ENCODE peak calls at places on chromosomes 3 and 15, in four cellular contexts. One of them, this sample, is unnamed.

GRCh38 chr3:86793786-86794185 is 197.2 kb downstream of the VGLL3 start:
- DNase-seq in K562: no peak
- DNase-seq in H1: no peak
- DNase-seq in HepG2: peak
- DNase-seq in this sample: no peak

GRCh38 chr15:28101983-28102441 is 2.9 kb upstream of the OCA2 start:
- DNase-seq in H1: no peak
- DNase-seq in HepG2: no peak
- DNase-seq in K562: no peak
- DNase-seq in this sample: no peak

GRCh38 chr3:69012836-69013255 is 638 bp downstream of the EOGT start:
- DNase-seq in HepG2: peak
- DNase-seq in H1: peak
- DNase-seq in K562: peak
- DNase-seq in this sample: peak

GRCh38 chr3:185688808-185689207 is 102.7 kb downstream of the SENP2 start:
- DNase-seq in K562: peak
- DNase-seq in HepG2: peak
- DNase-seq in H1: no peak
- DNase-seq in this sample: peak

GRCh38 chr3:72021531-72021930 is 236.6 kb upstream of the PROK2 start:
- DNase-seq in HepG2: no peak
- DNase-seq in K562: no peak
- DNase-seq in H1: no peak
- DNase-seq in this sample: no peak

GRCh38 chr3:15623535-15624450 is 22.2 kb downstream of the BTD start:
- DNase-seq in H1: no peak
- DNase-seq in K562: no peak
- DNase-seq in HepG2: no peak
- DNase-seq in this sample: no peak

GRCh38 chr3:31106204-31106603 is 211.7 kb upstream of the GADL1 start:
- DNase-seq in H1: no peak
- DNase-seq in K562: no peak
- DNase-seq in HepG2: peak
- DNase-seq in this sample: no peak

GRCh38 chr3:167241048-167241845 is 138.8 kb downstream of the ZBBX start:
- DNase-seq in H1: no peak
- DNase-seq in K562: no peak
- DNase-seq in HepG2: no peak
- DNase-seq in this sample: no peak

GRCh38 chr3:83740504-83740903 is 1218.3 kb upstream of the CADM2 start:
- DNase-seq in K562: no peak
- DNase-seq in HepG2: no peak
- DNase-seq in H1: no peak
- DNase-seq in this sample: no peak

GRCh38 chr3:6928064-6928463 is 67.1 kb downstream of the GRM7 start:
- DNase-seq in H1: no peak
- DNase-seq in K562: no peak
- DNase-seq in HepG2: no peak
- DNase-seq in this sample: no peak

GRCh38 chr3:126135398-126136076 is 44.8 kb downstream of the ALDH1L1 start:
- DNase-seq in H1: peak
- DNase-seq in K562: no peak
- DNase-seq in HepG2: no peak
- DNase-seq in this sample: no peak

GRCh38 chr15:74311734-74312444 is 55.6 kb downstream of the CYP11A1 start:
- DNase-seq in HepG2: peak
- DNase-seq in H1: no peak
- DNase-seq in K562: peak
- DNase-seq in this sample: peak

GRCh38 chr3:128260275-128260674 is 107.0 kb downstream of the EEFSEC start:
- DNase-seq in HepG2: no peak
- DNase-seq in K562: no peak
- DNase-seq in H1: no peak
- DNase-seq in this sample: no peak

GRCh38 chr3:171334465-171334811 is 125.8 kb downstream of the TNIK start:
- DNase-seq in HepG2: no peak
- DNase-seq in H1: no peak
- DNase-seq in K562: no peak
- DNase-seq in this sample: peak

GRCh38 chr3:184635126-184635525 is 73.5 kb downstream of the EPHB3 start:
- DNase-seq in H1: no peak
- DNase-seq in K562: no peak
- DNase-seq in HepG2: no peak
- DNase-seq in this sample: no peak

GRCh38 chr3:23648965-23649328 is 156.8 kb upstream of the UBE2E1 start:
- DNase-seq in HepG2: no peak
- DNase-seq in H1: no peak
- DNase-seq in K562: no peak
- DNase-seq in this sample: peak

GRCh38 chr15:61137139-61137792 is 91.8 kb downstream of the RORA start:
- DNase-seq in K562: no peak
- DNase-seq in HepG2: no peak
- DNase-seq in H1: no peak
- DNase-seq in this sample: no peak

GRCh38 chr15:84740691-84741090 is 7.7 kb upstream of the ZNF592 start:
- DNase-seq in HepG2: no peak
- DNase-seq in H1: no peak
- DNase-seq in K562: no peak
- DNase-seq in this sample: no peak

GRCh38 chr3:89107461-89108035 is at the start of gene EPHA3:
- DNase-seq in HepG2: peak
- DNase-seq in H1: peak
- DNase-seq in K562: peak
- DNase-seq in this sample: no peak

GRCh38 chr15:98103570-98103969 is 143.1 kb downstream of the ARRDC4 start:
- DNase-seq in HepG2: no peak
- DNase-seq in H1: no peak
- DNase-seq in K562: no peak
- DNase-seq in this sample: no peak

GRCh38 chr15:32818758-32819405 is 101.1 kb downstream of the GREM1 start:
- DNase-seq in HepG2: no peak
- DNase-seq in K562: no peak
- DNase-seq in H1: no peak
- DNase-seq in this sample: no peak

GRCh38 chr3:156036258-156037053 is 83.9 kb upstream of the KCNAB1 start:
- DNase-seq in H1: no peak
- DNase-seq in HepG2: no peak
- DNase-seq in K562: no peak
- DNase-seq in this sample: no peak

GRCh38 chr15:66706225-66706732 is 4.2 kb downstream of the SMAD6 start:
- DNase-seq in K562: peak
- DNase-seq in HepG2: no peak
- DNase-seq in H1: no peak
- DNase-seq in this sample: peak

DNA sequence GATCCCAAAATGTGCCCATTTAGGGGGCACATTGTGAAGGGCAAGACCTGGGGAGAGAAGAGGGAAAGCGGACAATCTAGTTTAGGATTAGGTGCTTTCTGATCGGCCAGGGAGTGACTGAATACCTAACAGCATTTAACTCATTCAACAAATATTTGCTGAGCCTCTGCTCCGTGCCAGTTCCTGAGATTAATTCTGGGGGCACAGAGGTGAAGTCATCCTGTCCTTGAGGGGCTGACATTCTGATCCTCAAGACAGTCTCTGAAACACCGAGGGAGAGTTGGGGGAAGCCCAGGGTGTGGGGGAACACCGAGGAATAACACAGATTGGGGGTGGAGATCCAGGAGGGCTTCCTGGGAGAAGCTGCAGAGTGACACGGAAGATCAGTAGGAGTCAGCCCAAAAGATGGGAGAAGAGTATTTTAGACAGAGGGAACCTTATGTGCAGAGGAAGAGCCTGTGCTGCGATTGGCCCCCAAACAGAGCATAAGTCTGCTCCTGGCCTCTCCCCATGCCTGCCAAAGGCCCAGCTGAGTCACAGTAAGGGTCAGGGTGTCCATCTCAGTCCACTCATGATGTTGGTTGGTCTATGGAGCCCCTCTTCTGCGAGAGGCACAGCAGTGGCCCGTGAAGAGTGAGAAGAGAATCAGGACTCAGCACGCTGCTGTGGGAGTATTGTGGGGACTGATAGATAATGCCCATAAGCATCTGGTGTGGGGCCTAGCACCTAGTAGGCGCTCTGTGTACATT is 60.2 kb downstream of the AMOTL2 start:
- DNase-seq in K562: no peak
- DNase-seq in H1: peak
- DNase-seq in HepG2: peak
- DNase-seq in this sample: peak
- H3K4me2 ChIP-seq in K562: no peak
- H3K4me2 ChIP-seq in H1: peak
- H3K4me2 ChIP-seq in HepG2: peak
- H3K4me2 ChIP-seq in this sample: peak

DNA sequence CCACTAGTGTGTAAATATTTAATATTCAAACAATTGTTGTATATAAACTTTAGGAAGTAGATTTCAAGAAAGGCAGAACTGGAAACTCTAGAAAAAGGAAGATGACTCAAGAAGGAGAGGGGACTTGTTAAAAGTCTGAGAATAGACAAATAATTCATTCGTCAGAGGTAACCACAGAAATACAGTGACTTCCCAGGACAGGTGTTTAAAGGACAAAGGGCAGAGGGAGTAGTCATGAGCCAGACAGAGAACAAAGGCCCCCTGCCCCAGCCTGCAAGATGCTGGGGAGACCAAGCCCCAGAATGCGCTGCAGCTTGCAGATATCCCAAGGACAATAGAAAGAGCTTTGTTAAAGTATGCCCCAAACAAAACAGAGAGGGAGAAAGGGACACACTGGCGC is 130.4 kb downstream of the UACA start:
- DNase-seq in K562: no peak
- DNase-seq in HepG2: no peak
- DNase-seq in H1: no peak
- DNase-seq in this sample: no peak
- TF ChIP-seq JUN in K562: no peak
- TF ChIP-seq JUN in HepG2: no peak
- TF ChIP-seq JUN in H1: no peak
- TF ChIP-seq JUN in this sample: no peak

GRCh38 chr3:140941090-140941433 is 574 bp upstream of the SLC25A36 start:
- DNase-seq in K562: no peak
- DNase-seq in H1: no peak
- DNase-seq in HepG2: no peak
- DNase-seq in this sample: no peak

GRCh38 chr3:140943781-140944547 is 2.3 kb downstream of the SLC25A36 start:
- DNase-seq in H1: no peak
- DNase-seq in HepG2: no peak
- DNase-seq in K562: no peak
- DNase-seq in this sample: no peak

GRCh38 chr3:140941434-140942220 is at the start of gene SLC25A36:
- DNase-seq in H1: peak
- DNase-seq in K562: peak
- DNase-seq in HepG2: peak
- DNase-seq in this sample: peak

GRCh38 chr3:140942221-140943104 is 827 bp downstream of the SLC25A36 start:
- DNase-seq in HepG2: peak
- DNase-seq in H1: peak
- DNase-seq in K562: peak
- DNase-seq in this sample: peak
- TF ChIP-seq POLR2AphosphoS5 in HepG2: peak
- TF ChIP-seq POLR2AphosphoS5 in H1: peak
- TF ChIP-seq POLR2AphosphoS5 in K562: peak
- TF ChIP-seq POLR2AphosphoS5 in this sample: no peak

DNA sequence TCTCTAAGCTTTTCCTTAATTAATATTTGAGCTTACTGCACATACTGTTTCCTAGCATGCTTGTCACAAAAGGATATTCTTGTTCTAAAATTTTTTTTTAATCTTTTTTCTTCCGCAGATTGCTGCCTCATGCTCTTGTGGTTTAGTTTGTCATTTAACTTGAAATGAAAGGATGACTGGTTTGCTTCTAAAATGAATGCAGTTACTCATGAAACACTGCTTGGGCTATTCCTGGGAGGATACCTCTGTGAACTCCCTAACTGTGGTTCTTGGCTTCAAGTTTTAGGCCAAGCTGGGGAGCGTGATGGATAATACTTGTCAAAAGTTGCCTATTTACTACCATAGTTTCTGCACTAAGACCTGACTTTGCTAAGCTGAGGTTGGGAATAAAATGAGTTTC is 64.0 kb downstream of the USP13 start:
- DNase-seq in K562: no peak
- DNase-seq in HepG2: no peak
- DNase-seq in H1: no peak
- DNase-seq in this sample: no peak
- H3K4me2 ChIP-seq in K562: no peak
- H3K4me2 ChIP-seq in HepG2: no peak
- H3K4me2 ChIP-seq in H1: no peak
- H3K4me2 ChIP-seq in this sample: no peak

GRCh38 chr3:51970606-51971300 is 3.1 kb downstream of the ABHD14B start:
- DNase-seq in HepG2: no peak
- DNase-seq in K562: no peak
- DNase-seq in H1: no peak
- DNase-seq in this sample: no peak
- TF ChIP-seq JUN in HepG2: no peak
- TF ChIP-seq JUN in K562: no peak
- TF ChIP-seq JUN in H1: no peak
- TF ChIP-seq JUN in this sample: no peak

GRCh38 chr15:36614016-36614415 is 34.6 kb downstream of the CDIN1 start:
- DNase-seq in H1: no peak
- DNase-seq in HepG2: peak
- DNase-seq in K562: no peak
- DNase-seq in this sample: no peak

GRCh38 chr15:36612063-36612788 is 32.8 kb downstream of the CDIN1 start:
- DNase-seq in H1: no peak
- DNase-seq in HepG2: no peak
- DNase-seq in K562: no peak
- DNase-seq in this sample: peak

GRCh38 chr15:36622247-36622795 is 42.9 kb downstream of the CDIN1 start:
- DNase-seq in K562: no peak
- DNase-seq in H1: no peak
- DNase-seq in HepG2: no peak
- DNase-seq in this sample: no peak

DNA sequence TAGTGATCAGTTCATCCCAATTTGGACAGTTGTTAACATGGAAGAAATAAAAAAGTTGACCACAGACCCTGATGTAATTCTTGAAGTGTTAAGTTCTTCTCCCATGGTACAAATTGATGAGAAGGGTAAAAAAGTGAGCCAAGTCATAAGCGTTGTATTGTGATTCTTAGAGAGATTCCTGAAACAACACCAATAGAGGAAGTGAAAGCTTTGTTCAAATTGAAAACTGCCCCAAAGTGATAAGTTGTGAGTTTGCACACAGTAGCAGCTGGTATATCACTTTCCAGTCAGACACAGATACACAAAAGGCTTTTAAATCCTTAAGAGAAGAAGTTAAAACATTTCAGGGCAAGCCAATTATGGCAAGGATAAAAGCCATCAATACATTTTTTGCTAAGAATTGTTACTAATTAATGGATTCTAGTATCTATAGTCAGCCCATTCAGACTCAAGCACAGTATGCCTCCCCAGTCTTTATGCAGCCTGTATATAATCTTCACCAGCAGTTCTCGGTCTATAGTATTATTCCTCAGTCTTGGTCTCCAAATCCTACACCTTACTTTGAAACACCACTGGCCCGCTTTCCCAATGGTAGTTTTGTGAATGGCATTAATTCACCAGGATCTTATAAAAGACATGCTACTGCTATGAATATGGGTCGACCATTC is 38.2 kb downstream of the CDIN1 start:
- DNase-seq in K562: no peak
- DNase-seq in HepG2: no peak
- DNase-seq in H1: no peak
- DNase-seq in this sample: no peak
- TF ChIP-seq POLR2AphosphoS5 in K562: no peak
- TF ChIP-seq POLR2AphosphoS5 in HepG2: no peak
- TF ChIP-seq POLR2AphosphoS5 in H1: no peak
- TF ChIP-seq POLR2AphosphoS5 in this sample: no peak